ENCODE peak calls at places on chromosomes 2 and 18, in seven cellular contexts. One of them, this sample, is unnamed.

GRCh38 chr2:170313636-170314348 is 135.8 kb downstream of the MYO3B start:
- DNase-seq in astrocyte of the spinal cord: peak
- DNase-seq in foreskin keratinocyte: peak
- DNase-seq in epithelial cell of esophagus: peak
- DNase-seq in colonic mucosa: no peak
- DNase-seq in AG09319: no peak
- DNase-seq in astrocyte: peak
- DNase-seq in this sample: no peak

GRCh38 chr2:6917761-6918421 is 679 bp downstream of the RNF144A start:
- DNase-seq in colonic mucosa: peak
- DNase-seq in AG09319: no peak
- DNase-seq in foreskin keratinocyte: no peak
- DNase-seq in epithelial cell of esophagus: no peak
- DNase-seq in astrocyte: no peak
- DNase-seq in astrocyte of the spinal cord: no peak
- DNase-seq in this sample: no peak

GRCh38 chr2:3257166-3257565 is 120.5 kb downstream of the EIPR1 start:
- DNase-seq in AG09319: no peak
- DNase-seq in colonic mucosa: no peak
- DNase-seq in epithelial cell of esophagus: peak
- DNase-seq in astrocyte: peak
- DNase-seq in foreskin keratinocyte: peak
- DNase-seq in astrocyte of the spinal cord: peak
- DNase-seq in this sample: no peak

GRCh38 chr18:76846217-76846616 is 23.9 kb downstream of the ZNF236 start:
- DNase-seq in colonic mucosa: no peak
- DNase-seq in astrocyte: no peak
- DNase-seq in epithelial cell of esophagus: no peak
- DNase-seq in foreskin keratinocyte: no peak
- DNase-seq in AG09319: no peak
- DNase-seq in astrocyte of the spinal cord: no peak
- DNase-seq in this sample: no peak

GRCh38 chr2:218290316-218291261 is 1.7 kb downstream of the TMBIM1 start:
- DNase-seq in astrocyte of the spinal cord: no peak
- DNase-seq in AG09319: no peak
- DNase-seq in foreskin keratinocyte: no peak
- DNase-seq in colonic mucosa: no peak
- DNase-seq in epithelial cell of esophagus: peak
- DNase-seq in astrocyte: no peak
- DNase-seq in this sample: no peak

GRCh38 chr2:238882083-238882755 is 34.3 kb downstream of the TWIST2 start:
- DNase-seq in epithelial cell of esophagus: peak
- DNase-seq in AG09319: no peak
- DNase-seq in foreskin keratinocyte: no peak
- DNase-seq in astrocyte: no peak
- DNase-seq in colonic mucosa: no peak
- DNase-seq in astrocyte of the spinal cord: no peak
- DNase-seq in this sample: no peak

GRCh38 chr2:120104002-120104467 is 91.2 kb downstream of the EPB41L5 start:
- DNase-seq in colonic mucosa: no peak
- DNase-seq in astrocyte of the spinal cord: peak
- DNase-seq in foreskin keratinocyte: peak
- DNase-seq in AG09319: peak
- DNase-seq in epithelial cell of esophagus: peak
- DNase-seq in astrocyte: peak
- DNase-seq in this sample: peak

GRCh38 chr2:204477358-204477950 is 67.8 kb upstream of the PARD3B start:
- DNase-seq in AG09319: no peak
- DNase-seq in astrocyte: no peak
- DNase-seq in colonic mucosa: no peak
- DNase-seq in foreskin keratinocyte: peak
- DNase-seq in epithelial cell of esophagus: peak
- DNase-seq in astrocyte of the spinal cord: no peak
- DNase-seq in this sample: no peak

GRCh38 chr2:168904358-168904757 is 3.3 kb downstream of the G6PC2 start:
- DNase-seq in AG09319: no peak
- DNase-seq in astrocyte of the spinal cord: no peak
- DNase-seq in colonic mucosa: no peak
- DNase-seq in foreskin keratinocyte: no peak
- DNase-seq in epithelial cell of esophagus: no peak
- DNase-seq in astrocyte: no peak
- DNase-seq in this sample: no peak

GRCh38 chr2:69122271-69122670 is 109.3 kb downstream of the ANTXR1 start:
- DNase-seq in colonic mucosa: no peak
- DNase-seq in epithelial cell of esophagus: peak
- DNase-seq in foreskin keratinocyte: peak
- DNase-seq in AG09319: no peak
- DNase-seq in astrocyte of the spinal cord: peak
- DNase-seq in astrocyte: peak
- DNase-seq in this sample: peak

GRCh38 chr2:177549171-177549570 is 156.6 kb downstream of the AGPS start:
- DNase-seq in AG09319: no peak
- DNase-seq in colonic mucosa: no peak
- DNase-seq in astrocyte: peak
- DNase-seq in foreskin keratinocyte: no peak
- DNase-seq in epithelial cell of esophagus: no peak
- DNase-seq in astrocyte of the spinal cord: no peak
- DNase-seq in this sample: no peak

GRCh38 chr2:15702452-15702851 is 110.8 kb downstream of the DDX1 start:
- DNase-seq in astrocyte: no peak
- DNase-seq in astrocyte of the spinal cord: no peak
- DNase-seq in foreskin keratinocyte: no peak
- DNase-seq in epithelial cell of esophagus: no peak
- DNase-seq in AG09319: no peak
- DNase-seq in colonic mucosa: no peak
- DNase-seq in this sample: no peak

GRCh38 chr2:17135619-17136018 is 382.6 kb downstream of the RAD51AP2 start:
- DNase-seq in colonic mucosa: no peak
- DNase-seq in astrocyte: no peak
- DNase-seq in AG09319: no peak
- DNase-seq in foreskin keratinocyte: no peak
- DNase-seq in epithelial cell of esophagus: no peak
- DNase-seq in astrocyte of the spinal cord: no peak
- DNase-seq in this sample: no peak

GRCh38 chr2:228329279-228329678 is 147.8 kb upstream of the SPHKAP start:
- DNase-seq in colonic mucosa: no peak
- DNase-seq in astrocyte of the spinal cord: no peak
- DNase-seq in foreskin keratinocyte: no peak
- DNase-seq in epithelial cell of esophagus: no peak
- DNase-seq in AG09319: no peak
- DNase-seq in astrocyte: no peak
- DNase-seq in this sample: no peak

DNA sequence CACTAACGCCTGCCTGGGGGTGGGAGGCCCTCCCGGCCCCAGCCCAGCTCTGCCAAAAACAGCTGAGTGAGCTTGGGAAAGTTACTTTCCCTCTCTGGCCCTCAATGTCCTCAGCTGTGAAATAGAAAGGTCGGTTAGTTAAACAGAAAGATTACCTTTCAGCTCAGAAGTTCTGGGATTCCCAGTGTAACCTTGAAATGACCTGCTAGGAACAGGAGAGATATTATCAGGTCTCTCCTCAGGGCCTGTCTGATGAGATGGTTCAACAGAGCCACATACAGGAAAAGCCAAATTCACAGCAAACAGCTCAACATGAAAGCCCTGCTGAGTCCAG is 68.8 kb downstream of the LBH start:
- DNase-seq in astrocyte: no peak
- DNase-seq in AG09319: no peak
- DNase-seq in astrocyte of the spinal cord: no peak
- DNase-seq in epithelial cell of esophagus: no peak
- DNase-seq in foreskin keratinocyte: no peak
- DNase-seq in colonic mucosa: no peak
- DNase-seq in this sample: no peak
- TF ChIP-seq CTCF in astrocyte: no peak
- TF ChIP-seq CTCF in AG09319: no peak
- TF ChIP-seq CTCF in astrocyte of the spinal cord: no peak
- TF ChIP-seq CTCF in epithelial cell of esophagus: no peak
- TF ChIP-seq CTCF in foreskin keratinocyte: no peak
- TF ChIP-seq CTCF in colonic mucosa: no peak
- TF ChIP-seq CTCF in this sample: no peak

DNA sequence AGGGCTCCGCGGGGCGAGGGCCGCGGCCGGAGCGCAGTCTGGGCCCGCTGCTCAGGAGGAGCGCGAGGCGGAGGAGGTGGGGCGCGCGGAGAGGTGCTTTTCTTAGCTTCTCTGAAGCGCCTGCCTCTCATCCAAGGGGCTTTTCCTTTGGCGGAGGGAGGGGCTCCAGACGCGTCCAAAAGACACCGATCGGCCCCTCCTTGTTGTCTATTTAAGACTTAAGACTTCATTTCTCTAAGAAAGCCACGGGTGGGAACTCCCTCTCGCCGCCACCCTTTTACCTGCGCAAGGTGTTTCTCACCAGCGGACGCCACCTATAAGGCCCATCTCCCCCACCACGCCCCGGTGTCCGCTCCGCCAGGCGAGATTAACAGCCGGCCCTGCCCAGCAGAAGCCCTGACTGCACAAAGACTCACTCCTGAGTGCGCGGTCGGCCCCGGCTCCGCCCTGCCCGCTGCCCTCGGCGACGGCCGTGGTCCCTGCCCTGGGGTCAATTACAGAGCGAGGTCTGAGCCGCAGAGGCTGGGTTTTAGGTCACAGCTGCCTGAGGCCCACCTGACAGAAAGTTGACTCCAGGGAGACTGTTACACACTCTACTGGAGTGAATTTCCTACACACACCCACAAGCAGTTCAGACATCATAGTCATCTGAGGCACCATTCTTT is at the start of gene DSC2:
- DNase-seq in astrocyte: no peak
- DNase-seq in foreskin keratinocyte: peak
- DNase-seq in epithelial cell of esophagus: peak
- DNase-seq in AG09319: no peak
- DNase-seq in astrocyte of the spinal cord: no peak
- DNase-seq in colonic mucosa: peak
- DNase-seq in this sample: no peak
- TF ChIP-seq CTCF in astrocyte: no peak
- TF ChIP-seq CTCF in foreskin keratinocyte: no peak
- TF ChIP-seq CTCF in epithelial cell of esophagus: no peak
- TF ChIP-seq CTCF in AG09319: no peak
- TF ChIP-seq CTCF in astrocyte of the spinal cord: no peak
- TF ChIP-seq CTCF in colonic mucosa: no peak
- TF ChIP-seq CTCF in this sample: no peak

DNA sequence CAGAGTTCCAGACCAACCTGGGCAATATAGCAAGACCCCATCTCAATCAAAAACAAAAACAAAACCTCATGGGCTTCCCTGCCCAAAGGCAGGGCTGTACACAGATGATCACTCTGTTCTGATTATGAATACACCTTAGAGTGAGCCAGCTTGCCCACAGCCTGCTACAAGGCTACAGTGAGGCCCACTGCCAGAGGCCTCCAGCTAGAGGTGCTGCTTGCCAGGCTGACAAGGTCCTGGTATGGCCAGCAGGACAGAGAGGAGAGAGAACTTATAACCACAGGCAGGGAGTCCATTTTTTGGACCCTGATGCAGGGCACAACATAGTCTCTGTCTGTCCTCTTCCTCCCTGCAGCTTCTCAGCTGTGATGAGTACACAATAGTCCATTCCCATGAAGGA is 41.5 kb downstream of the KANSL3 start:
- DNase-seq in epithelial cell of esophagus: no peak
- DNase-seq in astrocyte: no peak
- DNase-seq in foreskin keratinocyte: no peak
- DNase-seq in astrocyte of the spinal cord: no peak
- DNase-seq in colonic mucosa: no peak
- DNase-seq in AG09319: no peak
- DNase-seq in this sample: no peak
- TF ChIP-seq CTCF in epithelial cell of esophagus: no peak
- TF ChIP-seq CTCF in astrocyte: no peak
- TF ChIP-seq CTCF in foreskin keratinocyte: no peak
- TF ChIP-seq CTCF in astrocyte of the spinal cord: no peak
- TF ChIP-seq CTCF in colonic mucosa: no peak
- TF ChIP-seq CTCF in AG09319: no peak
- TF ChIP-seq CTCF in this sample: no peak

DNA sequence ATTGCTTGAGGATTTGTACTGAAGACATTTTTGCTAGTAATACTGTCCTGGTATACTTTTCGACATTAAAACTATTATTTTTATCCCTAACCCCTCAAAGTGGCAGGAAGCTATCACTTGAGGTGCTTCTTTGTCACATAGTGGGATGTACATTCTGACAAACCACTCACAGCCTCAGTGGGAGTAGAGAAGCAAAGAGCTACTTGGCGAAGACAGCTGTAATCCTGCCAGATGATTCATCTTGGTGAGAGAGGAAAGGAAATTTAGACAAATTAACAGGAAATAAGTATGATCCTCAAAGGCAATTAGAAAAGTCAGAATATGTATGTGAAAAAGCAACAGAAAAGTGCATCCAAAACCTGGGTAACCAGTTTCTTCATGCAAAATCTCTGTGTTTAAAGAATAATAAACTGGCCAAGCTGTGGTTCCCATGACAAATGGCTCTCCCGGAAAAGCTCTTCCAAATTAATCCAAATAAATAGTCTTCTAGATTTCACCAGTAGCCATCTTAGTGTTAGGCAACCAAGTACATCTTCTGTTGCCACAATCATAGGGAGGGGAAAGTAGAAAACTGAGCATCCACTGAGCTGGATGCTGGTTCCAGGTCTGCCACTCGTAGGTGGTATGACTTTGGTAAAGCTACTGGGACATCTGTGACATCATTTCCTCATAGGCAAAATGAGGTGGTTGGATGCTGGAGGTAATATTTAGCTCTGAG is 308.0 kb upstream of the LYPD1 start:
- DNase-seq in astrocyte of the spinal cord: peak
- DNase-seq in AG09319: no peak
- DNase-seq in astrocyte: peak
- DNase-seq in colonic mucosa: no peak
- DNase-seq in foreskin keratinocyte: peak
- DNase-seq in epithelial cell of esophagus: peak
- DNase-seq in this sample: no peak
- TF ChIP-seq CTCF in astrocyte of the spinal cord: no peak
- TF ChIP-seq CTCF in AG09319: no peak
- TF ChIP-seq CTCF in astrocyte: no peak
- TF ChIP-seq CTCF in colonic mucosa: no peak
- TF ChIP-seq CTCF in foreskin keratinocyte: no peak
- TF ChIP-seq CTCF in epithelial cell of esophagus: no peak
- TF ChIP-seq CTCF in this sample: no peak

GRCh38 chr18:70308555-70309294 is 19.9 kb downstream of the SOCS6 start:
- DNase-seq in astrocyte of the spinal cord: no peak
- DNase-seq in foreskin keratinocyte: no peak
- DNase-seq in AG09319: no peak
- DNase-seq in epithelial cell of esophagus: no peak
- DNase-seq in astrocyte: no peak
- DNase-seq in colonic mucosa: no peak
- DNase-seq in this sample: no peak
- TF ChIP-seq CTCF in astrocyte of the spinal cord: no peak
- TF ChIP-seq CTCF in foreskin keratinocyte: no peak
- TF ChIP-seq CTCF in AG09319: no peak
- TF ChIP-seq CTCF in epithelial cell of esophagus: no peak
- TF ChIP-seq CTCF in astrocyte: no peak
- TF ChIP-seq CTCF in colonic mucosa: no peak
- TF ChIP-seq CTCF in this sample: no peak